ENCODE peak calls at places on chromosomes 11 and 22, in four cellular contexts. W is dorsolateral prefrontal cortex, X is GM12865, V is gastrocnemius medialis. Q is an unnamed sample.

GRCh38 chr11:73199446-73199845 is 18.6 kb upstream of the P2RY2 start:
- DNase-seq in W (no peak), X (no peak), V (no peak), Q (no peak)

GRCh38 chr11:62539238-62539925 is 7.2 kb downstream of the AHNAK start:
- DNase-seq in W (no peak), X (no peak), V (peak; percentile 74), Q (peak; percentile 92)

GRCh38 chr11:58675344-58676155 is 53.1 kb downstream of the CNTF start:
- DNase-seq in W (peak; percentile 61), X (peak; percentile 76), V (peak; percentile 57), Q (peak; percentile 84)

GRCh38 chr11:133504906-133505305 is 27.4 kb downstream of the OPCML start:
- DNase-seq in W (no peak), X (no peak), V (no peak), Q (no peak)

GRCh38 chr22:46734830-46735453 is 3.1 kb downstream of the CERK start:
- DNase-seq in W (no peak), X (peak; percentile 88), V (no peak), Q (peak; percentile 34)

GRCh38 chr22:47713880-47714452 is 951.5 kb downstream of the TBC1D22A start:
- DNase-seq in W (no peak), X (no peak), V (no peak), Q (no peak)

GRCh38 chr22:17436382-17436951 is 67.2 kb downstream of the CECR2 start:
- DNase-seq in W (no peak), X (peak; percentile 42), V (peak; percentile 33), Q (no peak)

GRCh38 chr11:62137276-62137861 is 13.6 kb downstream of the INCENP start:
- DNase-seq in W (peak; percentile 38), X (no peak), V (no peak), Q (no peak)

GRCh38 chr11:87338046-87338639 is 300.4 kb downstream of the TMEM135 start:
- DNase-seq in W (no peak), X (no peak), V (no peak), Q (no peak)

GRCh38 chr11:10474551-10474950 is 19.5 kb downstream of the AMPD3 start:
- DNase-seq in W (no peak), X (no peak), V (peak; percentile 71), Q (no peak)

GRCh38 chr11:28176231-28176853 is 68.2 kb downstream of the METTL15 start:
- DNase-seq in W (no peak), X (no peak), V (no peak), Q (peak; percentile 30)

GRCh38 chr11:19806251-19806650 is 93.6 kb downstream of the NAV2 start:
- DNase-seq in W (no peak), X (no peak), V (no peak), Q (no peak)

GRCh38 chr11:77814848-77815247 is 5.7 kb downstream of the RSF1 start:
- DNase-seq in W (no peak), X (no peak), V (no peak), Q (no peak)

GRCh38 chr22:48918585-48919186 is 909.0 kb downstream of the BRD1 start:
- DNase-seq in W (no peak), X (no peak), V (no peak), Q (no peak)

GRCh38 chr11:729492-730074 is 17.7 kb upstream of the TALDO1 start:
- DNase-seq in W (peak; percentile 90), X (no peak), V (no peak), Q (no peak)

DNA sequence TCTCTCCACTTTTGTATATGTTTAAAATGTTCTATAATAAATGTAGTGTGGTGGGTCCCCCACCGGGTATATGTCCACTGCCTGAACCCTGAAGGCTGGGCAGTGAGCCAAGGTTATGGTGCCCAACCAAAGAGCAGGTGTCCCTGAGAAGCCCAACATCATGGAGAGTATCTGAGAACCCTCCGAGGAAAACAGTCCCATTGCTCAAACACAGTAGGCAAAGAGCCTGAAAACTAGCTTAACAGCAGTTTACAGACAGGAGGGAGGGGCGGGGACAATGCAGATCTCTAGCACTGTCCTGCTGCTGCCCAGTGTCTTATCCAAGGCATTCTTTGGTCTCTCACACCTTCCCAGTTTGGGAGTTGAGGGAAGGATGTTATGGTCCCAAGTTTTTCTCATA is 91.0 kb downstream of the TMPRSS5 start:
- DNase-seq in W (no peak), X (no peak), V (no peak), Q (no peak)
- TF ChIP-seq CTCF in W (no peak), X (no peak), V (no peak), Q (no peak)

DNA sequence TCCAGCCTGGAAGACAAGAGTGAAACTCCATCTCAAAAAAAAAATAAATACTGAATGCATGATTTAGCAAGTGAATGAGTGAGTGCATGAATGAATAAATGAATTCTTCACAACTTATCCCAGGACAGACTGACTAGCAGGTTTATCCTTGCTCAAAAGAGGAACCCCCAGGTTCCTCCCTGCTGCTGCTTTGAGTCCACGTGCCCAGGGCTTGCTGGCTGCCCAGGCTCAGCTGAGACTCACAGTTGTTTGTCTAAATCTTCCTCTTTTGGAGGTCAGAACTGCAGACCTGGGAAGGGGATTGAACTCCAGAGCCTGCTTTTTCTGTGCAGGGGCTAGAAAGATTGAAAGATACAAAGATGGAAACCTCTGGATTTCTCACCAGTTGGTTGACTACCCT is 117.4 kb upstream of the TMEM45B start:
- DNase-seq in W (no peak), X (no peak), V (no peak), Q (no peak)
- H3K4me3 ChIP-seq in W (no peak overlapping the region), X (no peak overlapping the region), V (no peak overlapping the region), Q (no peak overlapping the region)

DNA sequence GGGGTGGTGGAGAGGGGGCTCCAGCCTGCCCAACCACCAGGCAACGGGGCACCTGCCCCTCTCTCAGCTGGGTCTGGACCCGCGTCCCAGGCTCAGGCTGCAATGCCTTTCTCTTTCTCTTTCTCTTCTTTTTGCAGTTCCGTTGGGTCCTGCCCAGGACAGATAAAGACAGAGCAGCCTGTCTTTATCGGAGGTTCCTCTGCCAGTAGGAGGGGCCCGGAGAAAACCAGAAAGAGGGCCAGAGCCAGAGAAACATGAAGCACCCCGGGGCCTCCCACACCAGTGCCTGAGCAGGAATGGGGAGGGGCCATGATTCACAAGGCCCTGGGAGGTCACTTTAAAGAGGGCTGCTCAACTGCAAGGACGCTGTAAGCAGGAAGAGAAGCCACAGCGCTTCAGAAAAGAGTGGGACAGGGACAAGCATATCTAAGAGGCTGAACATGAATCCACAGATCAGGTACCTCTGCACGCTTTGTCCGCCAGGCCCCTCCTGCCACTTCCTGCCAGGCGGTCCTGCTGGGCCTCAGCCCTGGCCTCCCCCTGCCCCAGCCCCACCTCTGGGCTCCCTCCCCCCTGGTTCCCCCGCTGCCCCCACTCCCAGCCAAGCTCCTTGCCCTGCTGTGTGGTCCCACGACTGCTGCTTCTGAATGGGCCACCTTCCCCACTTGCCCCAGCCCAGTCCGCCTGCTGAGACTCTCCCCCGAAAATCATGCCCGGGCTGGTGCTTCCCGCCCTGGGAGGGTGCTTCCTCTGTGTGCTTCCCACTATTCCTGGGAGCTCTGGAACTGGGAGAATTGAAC is at the start of gene APOBEC3C:
- DNase-seq in W (no peak), X (peak; percentile 95), V (peak; percentile 73), Q (peak; percentile 95)
- TF ChIP-seq CTCF in W (no peak), X (no peak), V (no peak), Q (no peak)

GRCh38 chr11:126281666-126282175 is 1.2 kb upstream of the TIRAP start:
- DNase-seq in W (no peak), X (no peak), V (no peak), Q (no peak)
- H3K4me3 ChIP-seq in W (peak overlapping the region; percentile 83), X (no peak overlapping the region), V (peak overlapping the region; percentile 82), Q (no peak overlapping the region)

DNA sequence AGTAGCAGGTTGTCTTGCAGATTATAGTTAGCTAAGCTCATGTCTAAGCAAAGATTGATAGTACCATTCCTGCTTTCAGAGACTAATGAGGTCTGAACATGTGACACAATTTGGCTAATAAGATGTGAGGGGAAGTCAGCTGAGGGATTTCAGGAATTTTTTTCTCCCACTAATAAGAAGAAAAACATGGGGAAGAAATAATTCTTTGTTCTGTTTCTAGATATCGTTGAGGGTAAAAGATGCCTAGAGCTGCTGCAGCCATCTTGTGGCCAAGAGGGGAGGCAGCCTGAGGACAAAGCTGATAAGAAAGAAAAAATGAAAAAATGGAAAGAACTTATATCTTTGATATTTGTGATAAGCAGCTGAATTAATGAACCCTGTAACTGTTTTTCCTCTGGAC is 1334.4 kb downstream of the LRRC4C start:
- DNase-seq in W (no peak), X (no peak), V (no peak), Q (no peak)
- TF ChIP-seq CTCF in W (peak; percentile 34), X (no peak), V (no peak), Q (no peak)

GRCh38 chr11:12599408-12600143 is 74.6 kb upstream of the TEAD1 start:
- DNase-seq in W (no peak), X (peak; percentile 65), V (peak; percentile 36), Q (no peak)
- H3K4me3 ChIP-seq in W (no peak overlapping the region), X (no peak overlapping the region), V (no peak overlapping the region), Q (no peak overlapping the region)